ENCODE peak calls at places on chromosomes 6 and 20, in four cellular contexts. D, B, X and F are unnamed samples.

GRCh38 chr6:143772110-143772509 is 71.0 kb upstream of the LTV1 start:
- DNase-seq in D (no peak), B (no peak), X (no peak), F (no peak)

GRCh38 chr20:53773792-53774371 is 180.2 kb upstream of the ZNF217 start:
- DNase-seq in D (no peak), B (no peak), X (peak), F (peak)

GRCh38 chr6:106181664-106182418 is 95.7 kb downstream of the PRDM1 start:
- DNase-seq in D (no peak), B (no peak), X (no peak), F (no peak)

GRCh38 chr20:14412102-14412501 is 74.7 kb upstream of the FLRT3 start:
- DNase-seq in D (no peak), B (no peak), X (no peak), F (no peak)

GRCh38 chr6:147642458-147642857 is 134.0 kb downstream of the SAMD5 start:
- DNase-seq in D (no peak), B (no peak), X (no peak), F (no peak)

GRCh38 chr20:60970601-60971000 is 281.5 kb upstream of the CDH4 start:
- DNase-seq in D (no peak), B (no peak), X (no peak), F (no peak)

GRCh38 chr6:32176476-32177181 is 745 bp upstream of the AGPAT1 start:
- DNase-seq in D (no peak), B (no peak), X (no peak), F (peak)

GRCh38 chr6:84752118-84752850 is 12.1 kb downstream of the TBX18 start:
- DNase-seq in D (no peak), B (no peak), X (no peak), F (peak)

GRCh38 chr6:41200901-41201783 is at the start of gene TREML2:
- DNase-seq in D (peak), B (no peak), X (no peak), F (no peak)

GRCh38 chr20:2688041-2688591 is 4.5 kb upstream of the EBF4 start:
- DNase-seq in D (peak), B (peak), X (no peak), F (peak)

GRCh38 chr6:12875061-12875460 is 158.5 kb downstream of the PHACTR1 start:
- DNase-seq in D (no peak), B (no peak), X (no peak), F (no peak)

GRCh38 chr6:16717275-16717942 is 43.9 kb downstream of the ATXN1 start:
- DNase-seq in D (no peak), B (no peak), X (no peak), F (no peak)

GRCh38 chr20:6708010-6708409 is 59.5 kb upstream of the BMP2 start:
- DNase-seq in D (no peak), B (no peak), X (no peak), F (no peak)

GRCh38 chr20:35144694-35145093 is 2.4 kb downstream of the EDEM2 start:
- DNase-seq in D (no peak), B (no peak), X (no peak), F (no peak)

GRCh38 chr20:10217517-10218410 is 866 bp upstream of the SNAP25 start:
- DNase-seq in D (no peak), B (peak), X (no peak), F (peak)

GRCh38 chr6:16944601-16945000 is 157.2 kb upstream of the STMND1 start:
- DNase-seq in D (no peak), B (no peak), X (no peak), F (no peak)

GRCh38 chr6:23418095-23418494 is 707.9 kb upstream of the NRSN1 start:
- DNase-seq in D (no peak), B (no peak), X (no peak), F (no peak)

GRCh38 chr6:90194371-90194841 is 102.2 kb downstream of the BACH2 start:
- DNase-seq in D (no peak), B (no peak), X (no peak), F (no peak)

GRCh38 chr6:70651326-70651905 is 16.3 kb upstream of the SMAP1 start:
- DNase-seq in D (no peak), B (no peak), X (no peak), F (no peak)

GRCh38 chr6:128532827-128533226 is 12.4 kb upstream of the PTPRK start:
- DNase-seq in D (no peak), B (no peak), X (no peak), F (no peak)

GRCh38 chr6:122799140-122799539 is 10.1 kb downstream of the SMPDL3A start:
- DNase-seq in D (no peak), B (no peak), X (no peak), F (no peak)

GRCh38 chr6:31734703-31735500 is 1.4 kb downstream of the CLIC1 start:
- DNase-seq in D (peak), B (no peak), X (peak), F (peak)

GRCh38 chr6:116971959-116972358 is 94.9 kb downstream of the RFX6 start:
- DNase-seq in D (peak), B (peak), X (peak), F (peak)

GRCh38 chr6:90197854-90198496 is 98.7 kb downstream of the BACH2 start:
- DNase-seq in D (no peak), B (no peak), X (peak), F (no peak)

GRCh38 chr6:53282741-53283140 is 66.0 kb downstream of the ELOVL5 start:
- DNase-seq in D (no peak), B (no peak), X (no peak), F (no peak)

GRCh38 chr6:44020148-44020547 is 107.1 kb downstream of the MRPL14 start:
- DNase-seq in D (no peak), B (no peak), X (no peak), F (no peak)

GRCh38 chr6:156949376-156949775 is 172.2 kb downstream of the ARID1B start:
- DNase-seq in D (no peak), B (no peak), X (no peak), F (peak)

GRCh38 chr20:51221791-51222408 is 199.0 kb upstream of the KCNG1 start:
- DNase-seq in D (no peak), B (peak), X (no peak), F (no peak)

GRCh38 chr20:4112490-4113420 is 97.4 kb upstream of the RNF24 start:
- DNase-seq in D (no peak), B (no peak), X (no peak), F (no peak)

GRCh38 chr20:32522525-32522774 is 62.7 kb downstream of the NOL4L start:
- DNase-seq in D (no peak), B (no peak), X (no peak), F (no peak)

GRCh38 chr6:38016824-38017223 is 197.3 kb downstream of the ZFAND3 start:
- DNase-seq in D (no peak), B (no peak), X (no peak), F (no peak)

GRCh38 chr6:147508073-147508870 is at the start of gene SAMD5:
- DNase-seq in D (peak), B (peak), X (peak), F (peak)

GRCh38 chr6:170291271-170292110 is 613 bp upstream of the DLL1 start:
- DNase-seq in D (no peak), B (peak), X (no peak), F (no peak)

GRCh38 chr6:70241991-70242420 is 60.9 kb downstream of the COL9A1 start:
- DNase-seq in D (peak), B (no peak), X (peak), F (no peak)

GRCh38 chr6:36386495-36387439 is 702 bp downstream of the ETV7 start:
- DNase-seq in D (no peak), B (peak), X (no peak), F (peak)

GRCh38 chr6:3409699-3410384 is 47.0 kb downstream of the SLC22A23 start:
- DNase-seq in D (peak), B (no peak), X (peak), F (no peak)
- TF ChIP-seq HMGXB4 in D (no peak), B (no peak), X (peak), F (no peak)

GRCh38 chr20:23118144-23118543 is 32.0 kb upstream of the CD93 start:
- DNase-seq in D (no peak), B (no peak), X (no peak), F (no peak)

GRCh38 chr20:23117738-23118137 is 31.6 kb upstream of the CD93 start:
- DNase-seq in D (no peak), B (no peak), X (no peak), F (no peak)

GRCh38 chr20:23115823-23116222 is 29.7 kb upstream of the CD93 start:
- DNase-seq in D (no peak), B (no peak), X (no peak), F (no peak)

GRCh38 chr20:23114448-23114847 is 28.3 kb upstream of the CD93 start:
- DNase-seq in D (no peak), B (no peak), X (no peak), F (no peak)

DNA sequence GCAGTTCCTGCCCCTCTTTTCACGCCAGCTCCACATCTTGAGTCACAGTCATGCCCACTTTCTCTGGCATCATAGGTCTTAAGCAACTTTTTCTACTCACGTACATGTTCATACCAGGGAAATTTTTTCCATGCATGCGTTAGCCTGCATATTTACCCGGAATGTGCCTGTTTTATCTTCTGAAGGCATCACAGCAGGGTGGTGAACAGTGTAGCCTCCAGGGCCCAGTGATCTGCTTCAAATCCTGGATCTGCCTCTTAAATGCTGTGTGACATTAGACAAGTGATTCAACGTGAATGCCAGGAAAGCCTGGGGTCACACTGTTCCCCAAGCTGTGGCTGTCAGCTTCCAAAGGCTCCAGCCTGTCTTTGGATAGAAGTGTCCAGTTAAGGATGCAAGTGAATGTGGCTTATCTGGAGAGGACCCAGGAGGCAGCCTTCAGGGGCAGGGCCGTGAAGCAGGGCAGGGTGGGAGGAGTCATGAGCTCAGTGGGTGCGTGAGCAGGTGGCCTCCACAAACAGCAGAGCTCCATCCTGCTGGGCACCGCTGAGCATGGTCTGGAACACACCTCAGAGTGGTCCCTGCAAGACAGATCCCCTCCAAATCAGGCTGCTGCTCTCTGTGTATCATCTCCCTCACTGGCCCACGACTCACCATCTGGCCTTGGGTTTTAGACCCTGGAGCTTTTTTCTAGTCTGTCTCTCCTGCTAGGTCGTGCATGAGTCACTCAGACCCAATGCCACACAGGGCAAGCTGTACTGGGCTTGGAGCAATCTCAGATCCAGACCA is 30.4 kb upstream of the CD93 start:
- DNase-seq in D (no peak), B (no peak), X (peak), F (no peak)
- TF ChIP-seq HMGXB4 in D (no peak), B (no peak), X (no peak), F (no peak)

DNA sequence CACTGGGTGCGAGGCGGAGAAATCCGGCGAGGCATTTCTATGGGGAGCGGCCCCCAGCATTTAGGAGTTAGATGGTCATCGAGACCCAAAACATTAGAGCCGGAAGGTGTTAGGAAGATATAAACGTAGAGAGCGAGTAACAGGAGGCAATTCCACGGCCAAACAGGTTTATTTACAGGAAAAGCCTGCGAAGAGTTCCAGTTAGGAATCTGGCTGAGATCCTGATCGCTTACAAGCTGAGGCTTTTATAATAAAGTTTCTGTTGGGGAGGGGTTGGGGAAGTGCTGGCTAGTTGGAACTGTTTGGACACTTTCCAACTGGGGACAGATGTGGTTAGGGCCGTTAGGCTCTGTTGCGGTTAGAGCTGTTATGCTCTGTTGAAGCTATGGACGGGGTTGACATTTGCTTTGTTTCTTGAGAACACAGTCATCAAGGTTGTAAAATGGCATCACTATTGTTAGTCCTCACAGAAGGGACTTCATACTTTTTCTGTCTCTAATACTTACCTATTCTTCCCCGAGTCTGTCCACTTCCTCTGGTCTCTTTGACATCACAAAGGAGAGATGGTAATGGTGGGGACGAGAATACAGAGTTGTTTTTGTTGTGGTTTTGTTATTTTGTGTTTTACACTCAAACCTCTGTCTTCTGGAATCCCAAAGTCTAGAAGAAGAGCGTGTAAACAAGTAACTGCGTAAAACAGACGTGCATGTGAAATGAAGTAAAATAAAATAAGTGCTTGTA is 506 bp upstream of the ZSCAN31 start:
- DNase-seq in D (peak), B (no peak), X (peak), F (no peak)
- TF ChIP-seq HMGXB4 in D (no peak), B (no peak), X (peak), F (no peak)

GRCh38 chr20:12965212-12965879 is 43.4 kb upstream of the SPTLC3 start:
- DNase-seq in D (no peak), B (no peak), X (no peak), F (no peak)

GRCh38 chr20:12967932-12968331 is 40.8 kb upstream of the SPTLC3 start:
- DNase-seq in D (no peak), B (no peak), X (no peak), F (no peak)

GRCh38 chr20:12968472-12968871 is 40.3 kb upstream of the SPTLC3 start:
- DNase-seq in D (no peak), B (no peak), X (no peak), F (no peak)

GRCh38 chr20:12965880-12966270 is 42.9 kb upstream of the SPTLC3 start:
- DNase-seq in D (no peak), B (no peak), X (no peak), F (no peak)

GRCh38 chr20:12966468-12967085 is 42.2 kb upstream of the SPTLC3 start:
- DNase-seq in D (no peak), B (no peak), X (peak), F (peak)
- TF ChIP-seq HMGXB4 in D (no peak), B (no peak), X (no peak), F (no peak)

DNA sequence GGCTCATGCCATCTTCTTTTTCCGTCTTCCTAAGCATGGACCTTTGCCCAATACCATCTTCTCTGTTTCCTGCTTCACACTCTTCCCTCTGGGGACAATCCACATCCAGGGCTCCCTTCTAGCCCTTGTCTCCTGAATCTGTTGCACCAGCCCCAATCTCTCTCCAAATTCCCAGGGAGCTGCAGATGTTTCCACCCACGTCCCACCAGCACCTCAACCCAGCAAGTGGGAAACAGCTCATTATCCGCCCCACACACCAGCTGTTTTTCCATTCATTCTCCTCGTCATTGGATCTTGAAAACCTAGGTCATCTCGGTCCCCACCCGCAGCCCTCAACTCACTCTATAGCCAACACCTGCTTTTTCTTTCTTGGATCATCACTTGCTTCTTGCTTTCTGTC is 185.0 kb upstream of the CDYL start:
- DNase-seq in D (no peak), B (no peak), X (no peak), F (no peak)
- TF ChIP-seq HMGXB4 in D (no peak), B (no peak), X (no peak), F (no peak)

GRCh38 chr6:119176445-119176844 is 98.0 kb upstream of the FAM184A start:
- DNase-seq in D (no peak), B (no peak), X (no peak), F (no peak)
- TF ChIP-seq HMGXB4 in D (no peak), B (no peak), X (no peak), F (no peak)

DNA sequence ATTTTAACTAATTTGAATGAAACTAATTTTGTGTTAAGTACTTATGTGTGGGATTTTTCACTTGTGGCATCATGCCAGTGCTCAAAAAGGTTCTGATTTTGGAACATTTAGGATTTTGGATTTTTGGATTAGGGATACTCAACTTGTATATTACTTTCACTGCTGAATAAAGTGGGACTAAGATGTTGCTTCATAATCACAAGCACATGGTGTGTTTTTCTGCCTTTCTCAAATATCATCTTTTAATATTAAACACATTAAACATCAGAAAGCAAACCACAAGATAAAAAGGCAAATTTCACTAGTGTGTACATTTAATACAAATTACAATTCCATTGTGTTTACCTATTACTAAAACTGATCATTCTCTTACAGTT is 89.8 kb downstream of the ARHGAP18 start:
- DNase-seq in D (no peak), B (no peak), X (no peak), F (no peak)
- TF ChIP-seq HMGXB4 in D (no peak), B (no peak), X (no peak), F (no peak)

DNA sequence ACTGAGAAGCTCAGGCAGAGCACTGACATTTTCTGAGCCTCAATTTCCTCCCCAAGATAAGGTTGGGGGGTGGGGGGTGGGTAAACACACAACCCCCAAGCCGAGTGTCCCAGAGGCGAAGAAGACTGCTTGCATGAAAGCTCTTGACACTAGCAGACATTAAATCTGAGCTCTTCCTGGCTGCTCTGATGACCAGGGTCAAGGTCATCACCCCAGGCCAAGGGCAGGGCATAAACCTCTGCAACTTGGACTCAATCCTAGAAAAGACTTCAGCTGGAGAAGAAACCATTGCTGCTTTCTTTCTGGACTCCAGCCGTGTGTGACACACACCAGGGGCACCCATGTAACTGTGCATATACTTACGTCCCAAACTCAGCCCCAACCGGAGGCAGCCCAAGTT is 109.0 kb downstream of the BANF2 start:
- DNase-seq in D (no peak), B (no peak), X (no peak), F (no peak)
- TF ChIP-seq HMGXB4 in D (no peak), B (no peak), X (no peak), F (no peak)